ENCODE peak calls at places on chromosome 1, in seven cellular contexts. T, L, I, X, D, P and R are unnamed samples.

GRCh38 chr1:20739225-20739624 is 6.7 kb upstream of the SH2D5 start:
- DNase-seq in I (peak; percentile 70), P (no peak), X (no peak), T (no peak), D (no peak), L (no peak), R (no peak)

GRCh38 chr1:82171955-82172354 is 371.2 kb downstream of the ADGRL2 start:
- DNase-seq in X (no peak), P (no peak), L (no peak), T (no peak), I (no peak), D (no peak), R (no peak)

GRCh38 chr1:211697356-211697755 is 21.9 kb upstream of the NEK2 start:
- DNase-seq in L (no peak), T (no peak), X (no peak), P (no peak), D (no peak), I (no peak), R (no peak)

GRCh38 chr1:42944207-42944928 is 14.3 kb downstream of the SLC2A1 start:
- DNase-seq in X (no peak), T (no peak), D (no peak), L (peak; percentile 79), I (no peak), P (peak; percentile 77), R (no peak)

GRCh38 chr1:182301026-182301436 is 90.6 kb downstream of the GLUL start:
- DNase-seq in X (no peak), T (no peak), P (no peak), I (no peak), D (no peak), L (no peak), R (no peak)

GRCh38 chr1:3128431-3129132 is 59.6 kb downstream of the PRDM16 start:
- DNase-seq in L (no peak), I (no peak), D (no peak), X (no peak), T (no peak), P (no peak), R (no peak)

GRCh38 chr1:5708266-5708978 is 283.8 kb downstream of the NPHP4 start:
- DNase-seq in I (no peak), D (peak; percentile 19), X (no peak), L (no peak), P (no peak), T (no peak), R (no peak)

GRCh38 chr1:169129109-169129789 is 22.8 kb downstream of the ATP1B1 start:
- DNase-seq in P (no peak), L (no peak), X (no peak), D (no peak), I (peak; percentile 20), T (no peak), R (no peak)

GRCh38 chr1:5637171-5637570 is 355.1 kb downstream of the NPHP4 start:
- DNase-seq in P (no peak), D (no peak), I (no peak), X (no peak), L (no peak), T (no peak), R (no peak)

GRCh38 chr1:230517786-230518185 is 91.7 kb upstream of the PGBD5 start:
- DNase-seq in T (no peak), X (no peak), I (no peak), P (no peak), D (no peak), L (no peak), R (no peak)

GRCh38 chr1:22662318-22662717 is 9.3 kb downstream of the C1QB start:
- DNase-seq in X (no peak), T (no peak), D (no peak), P (peak; percentile 33), L (peak; percentile 58), I (no peak), R (no peak)

GRCh38 chr1:233294991-233295774 is at the start of gene PCNX2:
- DNase-seq in D (peak; percentile 75), L (no peak), X (peak; percentile 56), I (peak; percentile 57), T (peak; percentile 32), P (no peak), R (peak; percentile 66)

GRCh38 chr1:156143765-156144489 is 9.5 kb upstream of the SEMA4A start:
- DNase-seq in X (no peak), L (no peak), T (no peak), P (no peak), I (no peak), D (no peak), R (no peak)

DNA sequence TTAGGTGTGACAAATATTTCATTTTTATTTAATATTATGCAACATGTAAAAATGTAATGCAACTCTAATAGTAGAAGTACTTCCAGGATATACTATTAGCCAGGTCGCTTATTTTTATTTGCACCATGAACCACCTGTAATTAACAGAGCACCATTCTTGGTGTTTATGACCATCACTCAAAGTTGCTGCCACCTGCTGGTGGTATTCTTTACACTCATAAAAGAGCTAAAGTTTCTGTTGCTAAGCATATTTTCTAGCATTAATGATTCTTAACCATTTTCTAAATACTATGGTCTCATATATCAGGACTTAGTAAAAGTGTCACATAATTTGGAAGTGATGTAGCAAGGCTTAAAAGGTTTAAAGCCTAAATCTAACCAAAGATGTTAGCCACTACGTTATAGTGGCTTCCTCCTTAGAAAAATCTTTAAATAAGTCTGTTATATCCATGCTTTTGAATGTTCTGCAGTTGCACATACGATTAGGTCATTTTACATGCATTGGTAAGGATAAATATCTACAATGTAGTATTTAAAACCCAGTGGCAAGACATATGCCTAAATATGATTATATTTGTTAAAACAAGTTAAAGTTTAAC is 244.5 kb downstream of the NEGR1 start:
- DNase-seq in T (no peak), D (no peak), L (no peak), I (peak; percentile 58), P (no peak), X (peak; percentile 42), R (no peak)
- TF ChIP-seq CTCF in T (no peak), D (peak; percentile 49), L (peak; percentile 64), I (peak; percentile 65), P (peak; percentile 66), X (peak; percentile 87), R (peak; percentile 81)

GRCh38 chr1:246532519-246532918 is 25.4 kb upstream of the SMYD3 start:
- DNase-seq in D (no peak), L (no peak), P (no peak), I (no peak), T (no peak), X (no peak), R (no peak)
- TF ChIP-seq CTCF in D (peak; percentile 10), L (no peak), P (no peak), I (peak; percentile 27), T (no peak), X (no peak), R (no peak)

GRCh38 chr1:54324031-54324654 is 82.1 kb downstream of the SSBP3 start:
- DNase-seq in X (no peak), D (no peak), T (no peak), I (peak; percentile 53), P (peak; percentile 43), L (no peak), R (no peak)

GRCh38 chr1:54325705-54326461 is 80.3 kb downstream of the SSBP3 start:
- DNase-seq in T (no peak), L (no peak), D (no peak), X (no peak), I (no peak), P (no peak), R (no peak)

GRCh38 chr1:54326577-54327385 is 79.4 kb downstream of the SSBP3 start:
- DNase-seq in I (no peak), D (no peak), X (no peak), P (no peak), L (no peak), T (no peak), R (no peak)

GRCh38 chr1:54324750-54325704 is 81.2 kb downstream of the SSBP3 start:
- DNase-seq in P (no peak), D (no peak), L (no peak), X (no peak), T (no peak), I (peak; percentile 36), R (no peak)

GRCh38 chr1:54323324-54323739 is 82.9 kb downstream of the SSBP3 start:
- DNase-seq in P (no peak), T (no peak), L (no peak), X (peak; percentile 45), D (no peak), I (no peak), R (peak; percentile 89)
- TF ChIP-seq CTCF in P (peak; percentile 44), T (no peak), L (peak; percentile 42), X (no peak), D (no peak), I (peak; percentile 24), R (peak; percentile 66)

GRCh38 chr1:206925116-206925736 is 3.5 kb upstream of the FCMR start:
- DNase-seq in P (no peak), I (no peak), D (peak; percentile 83), X (no peak), T (peak; percentile 49), L (no peak), R (no peak)
- TF ChIP-seq CTCF in P (peak; percentile 20), I (no peak), D (peak; percentile 17), X (no peak), T (no peak), L (no peak), R (no peak)

GRCh38 chr1:185695299-185695698 is 38.9 kb upstream of the HMCN1 start:
- DNase-seq in L (no peak), T (no peak), P (no peak), X (no peak), I (no peak), D (no peak), R (no peak)
- TF ChIP-seq CTCF in L (peak; percentile 21), T (peak; percentile 29), P (no peak), X (peak; percentile 45), I (no peak), D (no peak), R (peak; percentile 49)

GRCh38 chr1:159247266-159247665 is 42.6 kb downstream of the ACKR1 start:
- DNase-seq in D (no peak), T (no peak), I (peak; percentile 14), P (no peak), L (no peak), X (no peak), R (no peak)

GRCh38 chr1:159248311-159248710 is 43.6 kb downstream of the ACKR1 start:
- DNase-seq in T (no peak), P (no peak), D (no peak), L (no peak), X (no peak), I (no peak), R (no peak)

GRCh38 chr1:159250817-159251216 is 46.1 kb downstream of the ACKR1 start:
- DNase-seq in L (no peak), I (no peak), T (no peak), D (no peak), X (peak; percentile 34), P (no peak), R (no peak)
- TF ChIP-seq CTCF in L (no peak), I (no peak), T (no peak), D (no peak), X (no peak), P (no peak), R (no peak)

GRCh38 chr1:243475966-243476365 is 220.1 kb downstream of the SDCCAG8 start:
- DNase-seq in D (no peak), P (no peak), L (no peak), I (peak; percentile 54), T (no peak), X (peak; percentile 28), R (no peak)
- TF ChIP-seq CTCF in D (no peak), P (peak; percentile 25), L (peak; percentile 18), I (peak; percentile 15), T (no peak), X (no peak), R (no peak)